ENCODE peak calls at places on chromosomes 12 and 14, in four cellular contexts. J is lower lobe of right lung, T is HFFc6, S is RWPE2. X is an unnamed sample.

GRCh38 chr14:24817638-24818053 is 183.7 kb upstream of the GZMB start:
- DNase-seq in T (no peak), J (no peak), S (no peak), X (no peak)

GRCh38 chr14:95549656-95550585 is 15.1 kb downstream of the GLRX5 start:
- DNase-seq in T (no peak), J (no peak), S (no peak), X (no peak)

GRCh38 chr12:47791351-47791746 is 18.3 kb downstream of the SLC48A1 start:
- DNase-seq in S (no peak), J (peak), T (no peak), X (peak)

GRCh38 chr14:88695873-88696272 is 96.9 kb downstream of the EML5 start:
- DNase-seq in T (peak), S (no peak), J (no peak), X (no peak)

GRCh38 chr14:81144811-81145598 is 75.8 kb downstream of the GTF2A1 start:
- DNase-seq in J (no peak), S (no peak), T (no peak), X (no peak)

GRCh38 chr14:68307769-68308168 is 485.1 kb downstream of the ZFP36L1 start:
- DNase-seq in T (no peak), J (no peak), S (no peak), X (no peak)

GRCh38 chr12:113407931-113408585 is 4.4 kb upstream of the SDS start:
- DNase-seq in J (peak), T (peak), S (no peak), X (no peak)

GRCh38 chr12:20024194-20024593 is 344.1 kb upstream of the PDE3A start:
- DNase-seq in S (no peak), J (no peak), T (no peak), X (no peak)

GRCh38 chr14:105092912-105093425 is 27.7 kb upstream of the GPR132 start:
- DNase-seq in J (peak), S (peak), T (peak), X (peak)

GRCh38 chr12:127078577-127079350 is 1188.2 kb upstream of the TMEM132C start:
- DNase-seq in J (no peak), S (no peak), T (peak), X (no peak)

GRCh38 chr12:27528788-27529187 is 4.8 kb downstream of the PPFIBP1 start:
- DNase-seq in J (no peak), T (no peak), S (no peak), X (no peak)

GRCh38 chr12:25958254-25959068 is at the start of gene RASSF8:
- DNase-seq in S (no peak), T (peak), J (peak), X (peak)

GRCh38 chr14:90886297-90886830 is 70.1 kb upstream of the TTC7B start:
- DNase-seq in J (no peak), T (no peak), S (no peak), X (no peak)

GRCh38 chr14:96176811-96177211 is 27.8 kb upstream of the BDKRB2 start:
- DNase-seq in S (no peak), T (peak), J (no peak), X (no peak)

GRCh38 chr12:39620664-39621658 is 1.4 kb upstream of the ABCD2 start:
- DNase-seq in J (no peak), T (no peak), S (no peak), X (peak)

GRCh38 chr14:36925094-36925493 is 247.3 kb downstream of the SLC25A21 start:
- DNase-seq in T (no peak), J (no peak), S (no peak), X (no peak)

GRCh38 chr14:104591506-104592291 is 12.1 kb downstream of the C14orf180 start:
- DNase-seq in T (no peak), S (no peak), J (no peak), X (no peak)

GRCh38 chr12:46049665-46050064 is 59.3 kb upstream of the SCAF11 start:
- DNase-seq in J (no peak), T (no peak), S (no peak), X (no peak)

GRCh38 chr12:49041036-49041880 is 19.3 kb downstream of the KMT2D start:
- DNase-seq in S (peak), J (no peak), T (no peak), X (no peak)

GRCh38 chr12:121537814-121538698 is 42.8 kb downstream of the KDM2B start:
- DNase-seq in T (no peak), J (peak), S (no peak), X (no peak)

GRCh38 chr12:19168634-19169033 is 39.1 kb downstream of the PLEKHA5 start:
- DNase-seq in T (no peak), S (no peak), J (no peak), X (no peak)

GRCh38 chr12:27545666-27546065 is 21.7 kb downstream of the PPFIBP1 start:
- DNase-seq in T (no peak), J (no peak), S (no peak), X (no peak)

GRCh38 chr14:74411671-74412070 is 14.3 kb downstream of the SYNDIG1L start:
- DNase-seq in S (no peak), J (no peak), T (no peak), X (no peak)

GRCh38 chr12:10392394-10392930 is 2.6 kb upstream of the KLRK1 start:
- DNase-seq in T (peak), J (peak), S (peak), X (no peak)

GRCh38 chr14:28759056-28759657 is 7.4 kb upstream of the FOXG1 start:
- DNase-seq in S (no peak), T (no peak), J (peak), X (no peak)

GRCh38 chr12:32270818-32271710 is 128.3 kb upstream of the FGD4 start:
- DNase-seq in S (no peak), J (no peak), T (peak), X (no peak)

GRCh38 chr12:66196806-66197205 is 7.8 kb downstream of the IRAK3 start:
- DNase-seq in S (no peak), J (no peak), T (no peak), X (no peak)

GRCh38 chr12:89544730-89545184 is 18.9 kb upstream of the POC1B start:
- DNase-seq in J (peak), T (peak), S (no peak), X (peak)

GRCh38 chr14:100438678-100439592 is 115.8 kb downstream of the SLC25A47 start:
- DNase-seq in S (peak), T (peak), J (peak), X (no peak)

GRCh38 chr14:74501135-74501614 is 7.6 kb downstream of the ISCA2 start:
- DNase-seq in J (peak), T (peak), S (peak), X (no peak)

GRCh38 chr12:119088917-119089667 is 89.6 kb upstream of the HSPB8 start:
- DNase-seq in S (no peak), J (no peak), T (no peak), X (no peak)

GRCh38 chr14:20415723-20416622 is 2.7 kb upstream of the TEP1 start:
- DNase-seq in J (no peak), T (peak), S (no peak), X (no peak)

GRCh38 chr12:75850751-75851462 is 180.7 kb downstream of the PHLDA1 start:
- DNase-seq in T (peak), J (no peak), S (no peak), X (no peak)

GRCh38 chr12:7433276-7433822 is 10.6 kb downstream of the CD163L1 start:
- DNase-seq in J (no peak), S (no peak), T (peak), X (no peak)

GRCh38 chr12:65294863-65295262 is 16.4 kb downstream of the MSRB3 start:
- DNase-seq in J (no peak), T (no peak), S (no peak), X (no peak)

GRCh38 chr12:49367381-49368239 is at the start of gene SPATS2:
- DNase-seq in J (peak), T (no peak), S (no peak), X (no peak)

GRCh38 chr12:75936525-75937450 is 94.8 kb downstream of the PHLDA1 start:
- DNase-seq in T (no peak), S (no peak), J (no peak), X (no peak)

GRCh38 chr12:19165446-19165845 is 35.9 kb downstream of the PLEKHA5 start:
- DNase-seq in S (no peak), J (no peak), T (no peak), X (no peak)

GRCh38 chr14:94051115-94051514 is 25.0 kb downstream of the OTUB2 start:
- DNase-seq in J (no peak), T (no peak), S (no peak), X (peak)
- TF ChIP-seq CTCF in J (peak), T (peak), S (peak), X (no peak)

GRCh38 chr12:105522166-105522825 is 191.8 kb downstream of the C12orf75 start:
- DNase-seq in T (peak), J (no peak), S (no peak), X (no peak)
- TF ChIP-seq CTCF in T (no peak), J (no peak), S (no peak), X (no peak)

GRCh38 chr12:111673503-111673902 is 12.3 kb downstream of the BRAP start:
- DNase-seq in J (no peak), S (no peak), T (peak), X (no peak)
- TF ChIP-seq CTCF in J (no peak), S (peak), T (peak), X (peak)

GRCh38 chr14:56666294-56666693 is 86.7 kb downstream of the TMEM260 start:
- DNase-seq in J (no peak), S (no peak), T (no peak), X (no peak)

GRCh38 chr14:56660677-56661389 is 81.2 kb downstream of the TMEM260 start:
- DNase-seq in S (no peak), J (no peak), T (no peak), X (no peak)

GRCh38 chr14:56664811-56665421 is 85.3 kb downstream of the TMEM260 start:
- DNase-seq in S (no peak), J (no peak), T (no peak), X (no peak)

GRCh38 chr14:56661478-56661877 is 81.9 kb downstream of the TMEM260 start:
- DNase-seq in J (no peak), S (no peak), T (no peak), X (no peak)

DNA sequence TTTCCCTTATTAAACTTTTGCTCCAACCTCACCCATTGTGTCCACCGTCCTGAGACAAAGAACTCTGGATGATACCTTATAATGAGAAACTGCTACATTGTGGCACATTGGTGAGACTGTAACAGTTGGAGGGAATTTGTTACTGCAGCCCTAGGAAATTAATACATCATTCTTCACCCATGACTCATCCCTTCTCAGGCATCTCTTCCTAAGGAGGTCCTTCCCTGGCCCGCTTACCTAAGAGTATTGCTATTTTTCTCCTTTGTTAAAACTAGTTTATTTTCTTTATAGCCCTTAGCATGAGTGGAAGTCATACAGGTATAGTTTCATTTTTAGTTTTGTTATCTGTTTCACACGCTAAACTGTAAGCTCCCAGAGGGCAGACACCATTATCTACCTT is 87.1 kb downstream of the TMEM260 start:
- DNase-seq in S (no peak), T (peak), J (no peak), X (no peak)
- TF ChIP-seq CTCF in S (no peak), T (no peak), J (no peak), X (no peak)

GRCh38 chr12:96091833-96092232 is 56.4 kb upstream of the LTA4H start:
- DNase-seq in T (peak), J (no peak), S (no peak), X (no peak)
- TF ChIP-seq CTCF in T (peak), J (no peak), S (peak), X (no peak)

GRCh38 chr14:69959136-69959535 is 79.9 kb downstream of the SMOC1 start:
- DNase-seq in S (no peak), T (no peak), J (no peak), X (no peak)
- TF ChIP-seq CTCF in S (no peak), T (no peak), J (no peak), X (no peak)

GRCh38 chr12:103751171-103751570 is 89.9 kb downstream of the NT5DC3 start:
- DNase-seq in S (no peak), J (no peak), T (no peak), X (no peak)
- TF ChIP-seq CTCF in S (no peak), J (no peak), T (peak), X (no peak)

GRCh38 chr12:52362118-52362726 is 5.1 kb downstream of the KRT85 start:
- DNase-seq in T (no peak), J (no peak), S (peak), X (peak)
- TF ChIP-seq CTCF in T (peak), J (peak), S (peak), X (no peak)

GRCh38 chr14:70955543-70956480 is 48.6 kb downstream of the PCNX1 start:
- DNase-seq in S (no peak), J (no peak), T (peak), X (no peak)
- TF ChIP-seq CTCF in S (peak), J (peak), T (peak), X (peak)

GRCh38 chr12:83958997-83959396 is 953.6 kb downstream of the SLC6A15 start:
- DNase-seq in J (no peak), T (no peak), S (no peak), X (no peak)

GRCh38 chr12:83954071-83954789 is 958.4 kb downstream of the SLC6A15 start:
- DNase-seq in S (no peak), T (no peak), J (no peak), X (no peak)

GRCh38 chr12:83960767-83961166 is 951.8 kb downstream of the SLC6A15 start:
- DNase-seq in J (no peak), S (no peak), T (no peak), X (no peak)

GRCh38 chr12:83954939-83955601 is 957.5 kb downstream of the SLC6A15 start:
- DNase-seq in J (no peak), S (no peak), T (no peak), X (no peak)
- TF ChIP-seq CTCF in J (no peak), S (peak), T (peak), X (no peak)